ENCODE peak calls at places on chromosomes 13 and 19, in ten cellular contexts. O is RPMI8226; H is natural killer cell treated with Interleukin-12 subunit alpha and Interleukin-12 subunit beta and Interleukin-15 and Interleukin-18, amount 100 ng/mL, for 72 hours; F is Peyer's patch; X is stimulated activated CD4-positive, alpha-beta T cell treated with anti-CD3 and anti-CD28 coated beads, Interleukin-1b, Interleukin-23, amount 100 ng/mL, for 1 hour; U is fibroblast of gingiva; I is activated T-helper 1 cell treated with anti-CD3 and anti-CD28 coated beads, Interleukin-12 subunit alpha, Interleukin-12 subunit beta, Interleukin-2, Interleukin-4 antibody, amounts not matched to agents 30 ng/mL and 10 ng/mL and 1 ng/mL, durations not matched to agents 14 hours and 24 hours and 36 hours; Q is choroid plexus epithelial cell; E is glutamatergic neuron; T is left lung. L is an unnamed sample.
A peak's percentile ranks its signal among the peaks of the same experiment; 100 is the strongest.

GRCh38 chr13:114132419-114133121 is at the start of gene RASA3:
- DNase-seq in O (peak; percentile 82), H (peak; percentile 86), F (peak; percentile 89), X (peak; percentile 19), U (peak; percentile 76), I (peak; percentile 59), Q (peak; percentile 87), E (peak; percentile 83), T (peak; percentile 94), L (peak; percentile 85)

GRCh38 chr19:14544047-14544446 is 14.7 kb downstream of the TECR start:
- DNase-seq in O (no peak), H (no peak), F (no peak), X (no peak), U (no peak), I (no peak), Q (no peak), E (no peak), T (no peak), L (no peak)

GRCh38 chr13:49307365-49307764 is 59.6 kb downstream of the CDADC1 start:
- DNase-seq in O (no peak), H (no peak), F (no peak), X (no peak), U (no peak), I (no peak), Q (no peak), E (no peak), T (no peak), L (no peak)

GRCh38 chr19:9834726-9835506 is at the start of gene PIN1:
- DNase-seq in O (peak; percentile 99), H (peak; percentile 99), F (peak; percentile 100), X (peak; percentile 98), U (peak; percentile 98), I (peak; percentile 99), Q (peak; percentile 99), E (peak; percentile 100), T (peak; percentile 98), L (peak; percentile 99)

GRCh38 chr19:41025411-41025810 is 34.3 kb downstream of the CYP2B6 start:
- DNase-seq in O (no peak), H (no peak), F (no peak), X (no peak), U (no peak), I (no peak), Q (no peak), E (no peak), T (no peak), L (no peak)

GRCh38 chr13:93217701-93218100 is 8.9 kb upstream of the GPC6 start:
- DNase-seq in O (no peak), H (no peak), F (no peak), X (no peak), U (no peak), I (no peak), Q (peak; percentile 15), E (no peak), T (no peak), L (no peak)

GRCh38 chr19:33520844-33521479 is 629 bp downstream of the PEPD start:
- DNase-seq in O (no peak), H (no peak), F (peak; percentile 84), X (no peak), U (no peak), I (no peak), Q (no peak), E (no peak), T (no peak), L (peak; percentile 60)

GRCh38 chr19:38247734-38248268 is 8.4 kb downstream of the PPP1R14A start:
- DNase-seq in O (no peak), H (no peak), F (no peak), X (no peak), U (no peak), I (no peak), Q (no peak), E (no peak), T (no peak), L (no peak)

GRCh38 chr19:870963-871401 is 11.5 kb downstream of the CFD start:
- DNase-seq in O (no peak), H (no peak), F (no peak), X (no peak), U (no peak), I (no peak), Q (no peak), E (no peak), T (no peak), L (no peak)

L was measured in right lobe of liver.